ENCODE peak calls at places on chromosomes 11 and 22, in five cellular contexts. One of them, this sample, is unnamed.

GRCh38 chr11:27405134-27405533 is 42.1 kb upstream of the CCDC34 start:
- DNase-seq in cardiac muscle cell: no peak
- DNase-seq in stomach: no peak
- DNase-seq in choroid plexus epithelial cell: no peak
- DNase-seq in nephron progenitor cell: no peak
- DNase-seq in this sample: no peak

GRCh38 chr22:50308597-50308935 is 1.1 kb upstream of the PLXNB2 start:
- DNase-seq in cardiac muscle cell: peak
- DNase-seq in stomach: no peak
- DNase-seq in choroid plexus epithelial cell: no peak
- DNase-seq in nephron progenitor cell: peak
- DNase-seq in this sample: no peak

GRCh38 chr22:38167988-38168407 is 13.6 kb downstream of the PLA2G6 start:
- DNase-seq in cardiac muscle cell: peak
- DNase-seq in stomach: peak
- DNase-seq in choroid plexus epithelial cell: no peak
- DNase-seq in nephron progenitor cell: no peak
- DNase-seq in this sample: no peak

GRCh38 chr11:12599408-12600143 is 74.6 kb upstream of the TEAD1 start:
- DNase-seq in cardiac muscle cell: peak
- DNase-seq in stomach: peak
- DNase-seq in choroid plexus epithelial cell: no peak
- DNase-seq in nephron progenitor cell: peak
- DNase-seq in this sample: no peak

GRCh38 chr22:27512283-27512761 is 289.2 kb downstream of the MN1 start:
- DNase-seq in cardiac muscle cell: peak
- DNase-seq in stomach: peak
- DNase-seq in choroid plexus epithelial cell: peak
- DNase-seq in nephron progenitor cell: no peak
- DNase-seq in this sample: no peak

GRCh38 chr11:131966667-131967066 is 596.3 kb downstream of the NTM start:
- DNase-seq in cardiac muscle cell: no peak
- DNase-seq in stomach: no peak
- DNase-seq in choroid plexus epithelial cell: no peak
- DNase-seq in nephron progenitor cell: no peak
- DNase-seq in this sample: no peak

GRCh38 chr11:120023120-120023519 is 114.8 kb downstream of the TRIM29 start:
- DNase-seq in cardiac muscle cell: no peak
- DNase-seq in stomach: no peak
- DNase-seq in choroid plexus epithelial cell: no peak
- DNase-seq in nephron progenitor cell: no peak
- DNase-seq in this sample: peak

GRCh38 chr11:73872746-73873412 is 3.8 kb downstream of the COA4 start:
- DNase-seq in cardiac muscle cell: no peak
- DNase-seq in stomach: no peak
- DNase-seq in choroid plexus epithelial cell: no peak
- DNase-seq in nephron progenitor cell: no peak
- DNase-seq in this sample: no peak

GRCh38 chr22:41302016-41302767 is 867 bp downstream of the ZC3H7B start:
- DNase-seq in cardiac muscle cell: peak
- DNase-seq in stomach: no peak
- DNase-seq in choroid plexus epithelial cell: no peak
- DNase-seq in nephron progenitor cell: peak
- DNase-seq in this sample: peak

GRCh38 chr11:126963603-126964353 is 36.8 kb downstream of the KIRREL3 start:
- DNase-seq in cardiac muscle cell: no peak
- DNase-seq in stomach: no peak
- DNase-seq in choroid plexus epithelial cell: no peak
- DNase-seq in nephron progenitor cell: no peak
- DNase-seq in this sample: no peak

GRCh38 chr11:11027271-11027670 is 169.4 kb upstream of the ZBED5 start:
- DNase-seq in cardiac muscle cell: peak
- DNase-seq in stomach: no peak
- DNase-seq in choroid plexus epithelial cell: peak
- DNase-seq in nephron progenitor cell: no peak
- DNase-seq in this sample: no peak

GRCh38 chr11:11724994-11725393 is 103.2 kb upstream of the GALNT18 start:
- DNase-seq in cardiac muscle cell: no peak
- DNase-seq in stomach: no peak
- DNase-seq in choroid plexus epithelial cell: no peak
- DNase-seq in nephron progenitor cell: no peak
- DNase-seq in this sample: no peak

GRCh38 chr11:116169776-116170175 is 603.0 kb downstream of the BUD13 start:
- DNase-seq in cardiac muscle cell: no peak
- DNase-seq in stomach: no peak
- DNase-seq in choroid plexus epithelial cell: no peak
- DNase-seq in nephron progenitor cell: no peak
- DNase-seq in this sample: peak

DNA sequence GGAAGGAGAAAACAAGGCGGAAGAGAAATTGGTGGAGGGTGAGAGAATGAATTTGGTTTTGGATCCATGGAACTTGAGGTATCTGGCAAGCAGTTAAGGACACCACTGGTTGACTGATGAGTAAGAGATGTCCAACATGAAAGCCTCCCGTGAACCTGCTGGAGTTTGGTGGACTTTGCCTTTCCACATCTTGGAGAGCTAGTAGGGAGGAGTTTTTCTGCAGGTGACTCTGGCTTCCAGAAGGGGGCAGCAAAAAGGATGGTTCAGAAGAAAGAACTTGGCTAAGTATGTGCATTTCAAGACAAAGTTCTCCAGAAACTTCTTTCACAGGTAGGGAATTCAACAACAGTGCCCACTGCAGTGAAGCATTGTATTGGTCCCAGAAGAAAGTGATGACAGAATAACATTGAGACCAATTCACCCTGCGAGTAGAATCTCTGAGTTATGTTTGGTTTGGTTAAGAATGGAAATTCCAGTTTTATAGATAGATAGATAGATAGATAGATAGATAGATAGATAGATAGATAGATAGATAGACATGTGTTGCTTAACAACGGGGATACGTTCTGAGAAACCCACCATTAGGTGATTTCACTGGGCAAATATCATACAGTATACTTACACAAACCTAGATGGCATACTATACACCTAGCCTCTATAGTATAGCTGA is 28.5 kb downstream of the DCDC1 start:
- DNase-seq in cardiac muscle cell: peak
- DNase-seq in stomach: no peak
- DNase-seq in choroid plexus epithelial cell: peak
- DNase-seq in nephron progenitor cell: peak
- DNase-seq in this sample: no peak
- TF ChIP-seq CTCF in cardiac muscle cell: peak
- TF ChIP-seq CTCF in stomach: no peak
- TF ChIP-seq CTCF in choroid plexus epithelial cell: peak
- TF ChIP-seq CTCF in nephron progenitor cell: peak
- TF ChIP-seq CTCF in this sample: peak

GRCh38 chr11:398826-399225 is 4.8 kb downstream of the PKP3 start:
- DNase-seq in cardiac muscle cell: peak
- DNase-seq in stomach: no peak
- DNase-seq in choroid plexus epithelial cell: no peak
- DNase-seq in nephron progenitor cell: no peak
- DNase-seq in this sample: no peak
- TF ChIP-seq CTCF in cardiac muscle cell: no peak
- TF ChIP-seq CTCF in stomach: no peak
- TF ChIP-seq CTCF in choroid plexus epithelial cell: no peak
- TF ChIP-seq CTCF in nephron progenitor cell: no peak
- TF ChIP-seq CTCF in this sample: peak

GRCh38 chr22:44735518-44736428 is 16.6 kb upstream of the ARHGAP8 start:
- DNase-seq in cardiac muscle cell: peak
- DNase-seq in stomach: peak
- DNase-seq in choroid plexus epithelial cell: peak
- DNase-seq in nephron progenitor cell: peak
- DNase-seq in this sample: peak
- TF ChIP-seq CTCF in cardiac muscle cell: peak
- TF ChIP-seq CTCF in stomach: peak
- TF ChIP-seq CTCF in choroid plexus epithelial cell: peak
- TF ChIP-seq CTCF in nephron progenitor cell: peak
- TF ChIP-seq CTCF in this sample: peak

DNA sequence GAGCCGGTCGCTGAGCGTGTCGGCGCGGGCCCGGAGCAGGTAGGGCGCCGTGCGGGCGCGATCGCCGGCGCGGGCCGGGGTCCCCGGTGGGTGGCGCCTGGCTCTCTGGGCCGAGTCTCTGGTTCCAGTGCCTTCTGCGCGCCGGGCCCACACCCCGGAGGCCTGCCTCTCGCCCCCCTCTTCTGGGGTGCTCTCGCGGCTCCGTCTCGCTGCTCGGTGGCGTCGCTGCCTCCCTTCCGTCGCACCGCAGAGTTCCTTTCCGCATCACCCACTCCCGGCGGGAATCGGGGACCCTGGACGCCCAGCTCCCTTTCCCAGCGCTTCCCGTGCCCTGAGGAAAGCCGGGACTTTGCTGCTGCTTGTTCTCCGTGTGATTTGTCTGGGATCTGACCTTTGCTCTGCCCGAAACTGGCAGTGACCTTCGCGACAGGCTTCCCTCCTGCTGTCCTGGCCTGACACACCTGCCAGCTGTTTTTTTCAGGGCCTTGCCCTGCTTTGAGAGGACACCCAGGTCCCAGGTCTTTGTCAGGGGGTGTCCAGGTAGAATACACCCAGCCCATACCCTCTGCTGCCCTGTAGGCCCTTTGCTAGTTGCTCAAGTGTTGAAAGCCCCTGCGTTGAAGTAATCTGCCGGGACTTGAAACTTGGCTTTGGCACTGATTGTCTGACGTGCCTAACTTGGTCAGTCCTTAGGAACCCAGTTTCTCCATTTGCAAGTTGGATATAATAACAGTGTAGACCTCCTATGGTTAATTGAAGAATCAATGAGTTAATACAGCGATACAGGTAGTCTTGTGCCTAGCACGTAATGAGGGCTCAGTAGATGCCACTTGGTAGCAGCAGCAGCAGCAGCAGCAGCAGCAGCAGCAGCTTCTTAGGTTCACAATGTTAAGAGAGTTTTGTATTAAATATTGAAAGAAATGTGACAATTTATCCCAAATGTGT is 791 bp downstream of the FDX1 start:
- DNase-seq in cardiac muscle cell: peak
- DNase-seq in stomach: peak
- DNase-seq in choroid plexus epithelial cell: peak
- DNase-seq in nephron progenitor cell: no peak
- DNase-seq in this sample: no peak
- TF ChIP-seq CTCF in cardiac muscle cell: no peak
- TF ChIP-seq CTCF in stomach: no peak
- TF ChIP-seq CTCF in choroid plexus epithelial cell: no peak
- TF ChIP-seq CTCF in nephron progenitor cell: no peak
- TF ChIP-seq CTCF in this sample: no peak

DNA sequence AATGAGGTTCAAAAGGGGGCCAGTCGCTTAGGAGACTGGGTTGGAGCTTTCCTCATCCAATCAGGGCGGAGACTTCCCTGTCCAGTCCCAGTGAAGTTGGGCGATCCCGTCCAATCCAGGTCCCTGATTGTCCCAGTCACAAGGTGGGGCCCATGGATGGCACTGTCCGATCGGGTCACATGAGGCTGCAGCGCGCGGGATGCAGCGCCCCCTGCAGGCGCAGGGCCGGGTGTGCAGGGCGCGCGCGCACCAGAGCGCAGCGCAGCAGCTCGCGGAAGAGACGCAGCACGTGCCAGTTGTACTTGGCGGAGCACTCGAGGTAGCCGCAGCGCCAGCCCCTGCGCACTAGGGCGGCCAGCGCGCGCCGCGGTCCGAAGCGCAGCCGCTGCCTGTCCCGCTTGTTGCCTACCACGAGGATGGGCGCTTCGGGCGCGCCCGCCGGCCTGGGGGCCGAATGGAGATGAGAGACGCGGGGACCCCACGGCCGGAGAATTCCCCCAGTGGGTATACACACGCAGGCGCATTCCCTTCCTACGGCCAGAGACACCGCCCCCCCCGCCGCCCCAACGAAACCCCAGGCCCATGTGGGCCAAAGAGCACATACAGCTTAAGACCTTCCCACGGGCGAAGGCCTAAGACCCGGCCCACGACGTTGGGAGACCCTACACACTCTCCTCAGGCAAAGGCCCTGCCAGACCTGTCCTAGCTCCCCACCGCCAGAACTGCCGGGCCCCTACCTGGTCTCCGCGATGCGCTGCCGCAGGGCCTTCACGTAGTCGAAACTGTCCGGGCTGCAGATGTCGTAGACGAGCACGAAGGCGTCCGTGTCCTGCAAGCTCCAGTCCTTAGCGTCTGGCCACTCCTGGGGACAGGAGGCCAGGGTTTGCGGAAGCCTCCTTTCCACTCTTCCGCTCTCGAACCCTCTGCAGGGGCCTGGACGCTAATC is 2.1 kb downstream of the RASL10A start:
- DNase-seq in cardiac muscle cell: peak
- DNase-seq in stomach: no peak
- DNase-seq in choroid plexus epithelial cell: peak
- DNase-seq in nephron progenitor cell: no peak
- DNase-seq in this sample: no peak
- TF ChIP-seq CTCF in cardiac muscle cell: peak
- TF ChIP-seq CTCF in stomach: no peak
- TF ChIP-seq CTCF in choroid plexus epithelial cell: peak
- TF ChIP-seq CTCF in nephron progenitor cell: peak
- TF ChIP-seq CTCF in this sample: peak

DNA sequence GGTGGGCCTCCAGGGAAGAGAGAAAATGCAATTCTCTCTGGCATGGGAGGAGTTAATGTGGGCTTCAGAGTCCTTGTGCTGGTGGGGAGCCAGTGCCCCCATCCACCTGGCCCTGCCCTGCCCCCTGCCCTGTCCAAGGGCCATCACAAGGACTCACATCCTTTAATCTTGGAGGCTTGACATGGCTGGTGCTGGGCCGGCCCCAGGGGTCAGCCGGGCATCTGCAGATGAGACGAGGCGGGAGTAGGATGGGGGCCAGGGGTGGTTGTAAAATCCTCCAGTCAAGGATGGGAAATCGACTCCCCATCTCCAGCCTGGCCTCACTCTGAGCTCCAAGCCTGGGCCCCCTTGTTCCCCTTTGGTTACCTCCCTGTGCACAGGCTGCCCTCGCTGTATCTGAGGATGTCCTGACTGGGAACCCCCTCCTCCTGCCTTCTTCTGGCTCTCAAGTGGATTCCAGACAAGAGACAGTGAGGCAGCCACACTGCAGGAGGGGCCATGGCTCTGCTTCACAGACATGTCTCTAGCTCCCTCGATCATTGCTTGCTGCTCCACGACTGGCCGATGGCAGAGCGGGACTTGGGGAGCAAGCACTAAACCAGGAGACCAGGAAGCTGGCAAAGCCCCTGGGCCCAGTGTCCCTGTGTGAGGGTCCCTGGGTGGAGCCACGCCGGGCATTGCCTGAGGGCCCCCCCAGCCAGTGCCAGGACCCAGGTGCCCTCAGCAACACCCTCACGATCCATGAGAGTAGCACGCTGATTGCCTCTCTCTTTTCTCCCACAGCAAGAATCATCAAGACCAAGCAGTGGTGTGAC is 1120.5 kb downstream of the BRD1 start:
- DNase-seq in cardiac muscle cell: no peak
- DNase-seq in stomach: no peak
- DNase-seq in choroid plexus epithelial cell: no peak
- DNase-seq in nephron progenitor cell: no peak
- DNase-seq in this sample: no peak
- TF ChIP-seq CTCF in cardiac muscle cell: no peak
- TF ChIP-seq CTCF in stomach: no peak
- TF ChIP-seq CTCF in choroid plexus epithelial cell: no peak
- TF ChIP-seq CTCF in nephron progenitor cell: no peak
- TF ChIP-seq CTCF in this sample: no peak

This sample was measured in type B pancreatic cell.